ENCODE peak calls at places on chromosomes 3 and 15, in nine cellular contexts. O is astrocyte of the spinal cord, F is HFFc6, S is anterior cingulate cortex, I is dermis microvascular lymphatic vessel endothelial cell, H is epithelial cell of proximal tubule, Y is T-cell, K is ELF-1, Q is substantia nigra. R is an unnamed sample.

GRCh38 chr15:100765458-100766224 is 114.0 kb upstream of the ALDH1A3 start:
- DNase-seq in F (no peak), I (no peak), O (no peak), Y (no peak), S (no peak), K (no peak), Q (no peak), H (no peak), R (no peak)

GRCh38 chr3:66378256-66378655 is 122.6 kb downstream of the LRIG1 start:
- DNase-seq in O (no peak), I (no peak), Q (no peak), Y (peak), K (peak), S (no peak), H (no peak), F (no peak), R (peak)

GRCh38 chr3:195226900-195227447 is 44.0 kb downstream of the XXYLT1 start:
- DNase-seq in O (no peak), I (peak), H (no peak), Q (no peak), Y (no peak), S (no peak), F (no peak), K (no peak), R (no peak)

GRCh38 chr3:12579919-12580318 is 23.0 kb downstream of the MKRN2 start:
- DNase-seq in I (no peak), O (no peak), H (no peak), Y (no peak), K (no peak), Q (no peak), F (peak), S (no peak), R (no peak)

GRCh38 chr3:100954990-100955389 is 38.2 kb downstream of the ABI3BP start:
- DNase-seq in H (no peak), S (no peak), O (peak), Q (no peak), Y (no peak), I (no peak), K (no peak), F (peak), R (no peak)

GRCh38 chr15:81133782-81134461 is at the start of gene CFAP161:
- DNase-seq in Q (peak), I (peak), Y (no peak), O (peak), K (peak), H (no peak), S (peak), F (peak), R (no peak)

GRCh38 chr3:197226179-197226578 is 72.2 kb downstream of the DLG1 start:
- DNase-seq in K (no peak), S (no peak), H (no peak), Y (no peak), F (no peak), O (no peak), Q (no peak), I (no peak), R (no peak)

GRCh38 chr3:181695661-181696491 is 15.8 kb upstream of the SOX2 start:
- DNase-seq in O (peak), Y (no peak), K (peak), I (no peak), F (no peak), Q (peak), S (peak), H (no peak), R (no peak)

GRCh38 chr3:146313411-146314111 is 62.7 kb upstream of the PLSCR4 start:
- DNase-seq in O (peak), Y (no peak), S (no peak), I (peak), H (peak), F (peak), Q (no peak), K (no peak), R (no peak)